ENCODE peak calls at places on chromosomes 2 and 18, in six cellular contexts. T is omental fat pad, W is AG09309, H is lower leg skin, U is astrocyte of the spinal cord, R is fibroblast of lung. E is an unnamed sample.

GRCh38 chr18:12032786-12033642 is 51.7 kb downstream of the IMPA2 start:
- DNase-seq in T (no peak), H (peak), W (peak), U (peak), R (peak), E (peak)

GRCh38 chr2:132550285-132550684 is 119.7 kb downstream of the LYPD1 start:
- DNase-seq in H (no peak), T (no peak), U (peak), R (no peak), W (no peak), E (no peak)

GRCh38 chr2:52810460-52810859 is 957.1 kb upstream of the CHAC2 start:
- DNase-seq in T (no peak), U (peak), R (peak), W (no peak), H (no peak), E (no peak)

GRCh38 chr2:9423922-9424272 is 443 bp downstream of the CPSF3 start:
- DNase-seq in T (no peak), W (no peak), R (peak), U (peak), H (no peak), E (no peak)

GRCh38 chr18:74508821-74509225 is 12.7 kb downstream of the CNDP2 start:
- DNase-seq in H (peak), U (no peak), W (no peak), R (no peak), T (no peak), E (no peak)

GRCh38 chr2:15527074-15527739 is 33.9 kb downstream of the NBAS start:
- DNase-seq in T (no peak), W (no peak), H (no peak), R (no peak), U (no peak), E (no peak)

GRCh38 chr2:37768491-37768925 is 97.1 kb upstream of the CDC42EP3 start:
- DNase-seq in W (peak), R (peak), U (peak), H (no peak), T (no peak), E (no peak)

GRCh38 chr2:8489751-8490150 is 192.1 kb upstream of the ID2 start:
- DNase-seq in W (no peak), R (no peak), T (no peak), U (no peak), H (no peak), E (no peak)

GRCh38 chr2:239753537-239753936 is 271.6 kb downstream of the NDUFA10 start:
- DNase-seq in W (no peak), H (no peak), T (no peak), U (no peak), R (no peak), E (no peak)

GRCh38 chr2:42386684-42387083 is 25.7 kb upstream of the COX7A2L start:
- DNase-seq in W (no peak), T (no peak), H (no peak), U (no peak), R (no peak), E (no peak)

DNA sequence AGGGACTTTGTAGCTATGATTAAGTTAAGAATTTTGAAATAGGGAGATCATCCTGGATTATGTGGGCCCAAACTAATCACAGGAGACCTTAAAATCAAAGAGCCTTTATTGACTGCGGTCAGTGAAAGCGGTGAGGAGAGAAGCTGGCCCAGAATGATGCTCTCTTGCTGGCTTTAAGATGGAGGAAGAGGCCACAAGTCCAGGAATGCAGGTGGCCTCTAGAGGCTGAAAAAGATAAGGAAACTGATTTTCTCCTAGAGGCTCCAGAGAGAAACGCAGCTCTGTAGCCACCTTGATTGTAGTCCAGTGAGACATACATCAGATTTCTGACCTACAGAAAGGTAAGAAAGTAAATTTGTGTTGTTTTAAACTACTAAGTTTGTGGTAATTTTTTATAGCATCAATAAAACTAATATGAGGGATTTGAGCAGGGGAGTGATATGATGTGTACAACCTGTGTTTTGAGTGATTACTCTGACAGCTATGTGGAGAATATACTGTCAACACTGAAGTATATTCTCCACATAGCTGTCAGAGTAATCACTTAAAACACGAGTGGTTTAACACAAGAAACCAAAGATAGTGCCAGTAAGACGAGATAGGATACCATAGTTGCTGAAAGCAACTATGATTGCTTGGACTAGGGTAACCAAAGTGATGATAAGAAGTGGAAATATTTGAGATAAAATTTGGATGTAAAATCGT is 364.4 kb upstream of the CHST9 start:
- DNase-seq in H (no peak), W (no peak), R (no peak), U (no peak), T (no peak), E (no peak)
- TF ChIP-seq CTCF in H (no peak), W (no peak), R (no peak), U (no peak), T (no peak), E (no peak)

GRCh38 chr2:88919087-88919738 is 227.7 kb downstream of the RPIA start:
- DNase-seq in W (no peak), H (no peak), U (peak), T (no peak), R (peak), E (no peak)

DNA sequence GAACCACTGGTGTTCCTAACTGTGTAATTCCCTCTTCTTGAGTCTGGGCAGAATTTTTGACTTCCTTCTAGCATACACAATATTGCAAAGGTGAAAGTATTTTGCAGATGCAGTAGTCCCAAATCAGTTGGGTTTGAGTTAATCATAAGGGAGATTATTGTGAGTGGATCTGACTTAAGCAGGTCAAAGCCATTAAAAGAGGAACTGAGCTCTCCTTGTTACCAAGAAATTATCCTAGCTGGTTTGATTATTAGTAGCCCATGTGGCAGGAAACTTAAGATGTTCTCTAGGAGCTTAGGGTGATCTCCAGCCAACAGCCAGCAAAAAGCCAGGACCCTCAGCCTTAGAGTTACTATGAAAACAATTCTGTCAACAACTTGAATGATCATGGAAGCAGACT is 221.8 kb downstream of the RPIA start:
- DNase-seq in U (no peak), T (no peak), R (no peak), W (no peak), H (no peak), E (no peak)
- TF ChIP-seq CTCF in U (no peak), T (no peak), R (no peak), W (no peak), H (no peak), E (no peak)

DNA sequence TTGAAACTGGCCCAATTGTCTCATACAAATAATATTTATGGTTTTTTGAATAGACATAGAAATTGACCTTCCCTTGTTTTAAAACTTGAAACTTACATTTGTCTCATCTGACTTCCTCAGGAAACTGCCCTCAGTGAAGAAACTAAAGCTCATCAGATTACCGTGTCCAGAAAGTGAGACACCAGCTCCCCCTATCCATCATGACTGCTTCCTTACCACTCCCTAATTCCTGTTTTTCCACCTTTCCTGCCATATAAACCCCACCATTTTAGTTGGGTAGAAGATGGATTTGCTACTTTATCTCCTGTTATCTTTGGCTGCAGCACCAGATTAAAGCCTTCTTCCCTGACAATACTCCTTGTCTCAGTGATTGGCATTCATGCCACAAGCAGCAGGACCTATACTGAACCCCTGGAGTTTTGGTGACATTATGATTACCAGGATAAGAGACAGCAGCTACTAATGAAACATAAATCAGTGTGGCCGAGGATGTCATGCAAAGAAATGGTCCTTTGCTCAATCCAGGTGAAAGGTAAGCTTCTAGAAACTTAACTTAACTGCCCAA is 1627.6 kb upstream of the ZEB2 start:
- DNase-seq in T (no peak), W (no peak), R (no peak), U (no peak), H (no peak), E (no peak)
- TF ChIP-seq CTCF in T (no peak), W (no peak), R (no peak), U (peak), H (no peak), E (peak)

GRCh38 chr2:696999-697627 is 19.9 kb upstream of the TMEM18 start:
- DNase-seq in U (no peak), T (no peak), W (no peak), H (no peak), R (no peak), E (no peak)
- TF ChIP-seq CTCF in U (no peak), T (no peak), W (no peak), H (no peak), R (no peak), E (no peak)

GRCh38 chr2:18117592-18117991 is 239.1 kb downstream of the KCNS3 start:
- DNase-seq in U (peak), W (peak), R (peak), H (no peak), T (no peak), E (no peak)
- TF ChIP-seq CTCF in U (peak), W (peak), R (peak), H (no peak), T (no peak), E (peak)

GRCh38 chr2:11343626-11344341 is 652 bp downstream of the ROCK2 start:
- DNase-seq in W (no peak), U (peak), H (peak), T (no peak), R (no peak), E (no peak)
- TF ChIP-seq CTCF in W (no peak), U (no peak), H (no peak), T (no peak), R (no peak), E (no peak)

GRCh38 chr2:215826838-215827441 is 186.4 kb downstream of the MREG start:
- DNase-seq in W (no peak), U (no peak), H (no peak), R (peak), T (no peak), E (no peak)
- TF ChIP-seq CTCF in W (no peak), U (peak), H (no peak), R (no peak), T (no peak), E (peak)

DNA sequence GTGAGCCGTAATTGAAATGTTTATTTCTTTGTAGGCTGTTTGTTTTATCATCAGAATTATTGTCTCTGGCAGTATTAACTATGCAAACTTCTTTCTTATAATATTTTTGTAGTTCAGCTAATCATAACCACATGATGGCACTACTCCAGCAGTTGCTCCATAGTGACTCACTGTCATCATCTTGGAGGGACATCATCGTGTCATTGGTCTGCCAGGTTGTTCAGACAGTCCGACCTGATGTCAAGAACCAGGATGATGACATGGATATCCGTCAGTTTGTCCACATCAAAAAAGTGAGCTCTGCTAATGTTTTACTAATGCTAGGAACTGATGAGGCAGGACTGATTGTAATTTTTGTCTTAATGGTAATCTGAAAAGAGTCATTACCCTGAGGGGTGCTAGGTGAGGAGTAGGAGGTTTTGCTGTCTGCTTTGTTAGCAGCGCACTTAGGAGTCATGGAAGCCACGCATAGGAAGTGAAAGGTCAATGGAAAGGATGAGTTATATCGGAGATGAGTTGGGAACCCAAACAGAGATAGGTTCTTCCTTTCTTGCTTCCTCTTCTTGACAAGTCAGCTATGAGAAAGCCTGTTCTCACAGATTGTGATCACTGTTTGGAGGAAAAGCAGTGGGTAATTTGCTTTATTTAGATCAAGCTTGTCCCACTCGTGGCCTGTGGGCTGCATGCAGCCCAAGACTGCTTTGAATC is 49.2 kb downstream of the PIKFYVE start:
- DNase-seq in U (peak), H (peak), W (peak), T (no peak), R (peak), E (no peak)
- TF ChIP-seq CTCF in U (no peak), H (no peak), W (no peak), T (no peak), R (no peak), E (no peak)

DNA sequence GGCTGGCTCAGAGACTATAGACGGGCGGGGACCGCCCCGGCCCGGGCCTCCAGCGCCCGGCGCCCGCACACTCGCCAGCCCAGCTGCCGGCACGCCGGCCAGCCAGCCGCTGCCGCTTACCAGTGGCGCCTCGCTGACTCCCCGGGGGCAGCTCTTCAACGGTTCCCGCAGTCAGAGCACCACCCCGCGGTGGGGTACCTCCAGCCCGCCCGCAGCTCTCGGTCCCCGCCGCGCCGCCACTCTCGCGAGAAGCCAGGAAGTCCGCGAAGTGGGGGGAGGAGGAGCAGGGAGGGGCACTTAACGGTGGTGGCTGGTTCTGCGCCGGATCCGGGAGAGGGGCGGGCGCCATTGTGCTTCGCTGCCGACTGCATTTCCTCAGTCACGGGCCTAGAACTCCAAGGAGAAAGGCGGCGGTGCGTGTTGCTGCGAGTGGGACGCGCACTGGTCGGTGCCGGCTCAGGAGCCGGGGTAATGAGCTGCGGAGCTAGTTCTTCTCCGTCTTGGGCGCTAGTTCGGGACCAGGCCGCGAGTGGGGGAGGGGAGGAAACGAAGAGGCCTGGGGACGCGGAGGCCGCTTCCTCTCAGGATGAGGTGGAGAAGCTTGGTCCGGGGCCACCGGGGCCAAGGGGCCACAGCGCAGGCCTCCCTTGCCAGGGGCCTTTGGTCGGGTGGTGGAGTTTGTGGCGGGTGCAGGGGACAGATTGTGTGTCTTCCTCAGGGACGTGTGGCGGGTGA is at the start of gene MARCHF7:
- DNase-seq in W (peak), R (peak), H (peak), T (peak), U (peak), E (peak)
- TF ChIP-seq CTCF in W (peak), R (peak), H (peak), T (no peak), U (peak), E (peak)

GRCh38 chr2:196592331-196592911 is 47.1 kb upstream of the CCDC150 start:
- DNase-seq in H (no peak), T (no peak), R (peak), U (peak), W (no peak), E (no peak)
- TF ChIP-seq CTCF in H (no peak), T (no peak), R (no peak), U (peak), W (peak), E (no peak)